ENCODE peak calls at places on chromosome 18, in seven cellular contexts. Y, L, S, F, D, W and X are unnamed samples.

GRCh38 chr18:69974365-69974764 is 26.7 kb upstream of the CD226 start:
- DNase-seq in F (no peak), S (no peak), W (no peak), D (no peak), L (no peak), Y (no peak), X (no peak)

GRCh38 chr18:51070545-51070944 is 40.5 kb downstream of the SMAD4 start:
- DNase-seq in S (no peak), W (no peak), L (no peak), Y (no peak), F (no peak), D (no peak), X (no peak)

GRCh38 chr18:66560092-66560491 is 43.8 kb downstream of the CDH19 start:
- DNase-seq in Y (no peak), S (no peak), F (no peak), L (peak), D (no peak), W (no peak), X (no peak)

GRCh38 chr18:489244-490023 is 11.1 kb downstream of the COLEC12 start:
- DNase-seq in L (no peak), S (no peak), Y (no peak), W (no peak), D (no peak), F (no peak), X (no peak)

GRCh38 chr18:78561757-78562445 is 417.7 kb upstream of the SALL3 start:
- DNase-seq in D (no peak), Y (no peak), W (no peak), F (no peak), L (no peak), S (no peak), X (peak)

GRCh38 chr18:24914685-24915267 is 437.2 kb downstream of the ZNF521 start:
- DNase-seq in W (no peak), D (no peak), Y (no peak), F (no peak), S (no peak), L (no peak), X (no peak)

GRCh38 chr18:39806519-39806918 is 2148.5 kb upstream of the PIK3C3 start:
- DNase-seq in D (no peak), W (no peak), F (no peak), Y (no peak), L (no peak), S (no peak), X (no peak)

GRCh38 chr18:9782073-9782857 is 74.2 kb downstream of the RAB31 start:
- DNase-seq in L (no peak), W (no peak), D (no peak), Y (no peak), S (no peak), F (no peak), X (no peak)

DNA sequence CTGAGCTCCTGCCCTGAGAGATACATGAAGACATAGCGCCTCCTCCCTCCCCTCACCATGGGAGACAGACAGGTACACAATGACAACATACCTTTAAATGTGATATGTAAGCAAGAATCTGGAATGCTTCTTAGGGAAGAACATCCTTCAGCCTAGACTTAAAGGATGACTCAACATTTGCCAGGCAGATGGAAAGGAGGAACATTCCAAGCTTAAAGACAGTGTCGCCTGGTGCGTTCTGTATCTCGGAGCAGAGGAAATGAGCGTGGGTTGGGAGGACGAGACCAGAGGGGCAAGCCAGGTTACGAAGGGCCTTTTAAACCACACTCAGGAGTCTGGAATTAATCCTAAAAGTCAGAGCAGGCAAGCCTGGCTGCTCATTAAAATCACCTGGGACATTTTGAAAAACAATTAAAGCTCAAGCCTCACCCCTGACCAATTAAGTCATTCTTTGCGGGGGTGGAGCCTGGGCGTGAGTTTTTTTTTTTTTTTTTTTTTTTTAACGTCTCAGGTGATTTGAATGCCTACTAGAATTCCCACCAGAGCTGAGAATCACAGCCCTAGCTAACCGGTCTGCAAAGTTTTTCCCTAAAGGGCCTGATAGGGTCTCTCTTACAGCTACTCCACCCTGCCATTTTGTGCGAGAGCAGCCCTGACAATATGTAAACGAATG is 131.2 kb upstream of the SEC11C start:
- DNase-seq in F (no peak), L (peak), W (no peak), Y (no peak), D (no peak), S (no peak), X (no peak)
- H3K27ac ChIP-seq in F (no peak), L (peak), W (no peak), Y (no peak), D (no peak), S (no peak), X (no peak)

DNA sequence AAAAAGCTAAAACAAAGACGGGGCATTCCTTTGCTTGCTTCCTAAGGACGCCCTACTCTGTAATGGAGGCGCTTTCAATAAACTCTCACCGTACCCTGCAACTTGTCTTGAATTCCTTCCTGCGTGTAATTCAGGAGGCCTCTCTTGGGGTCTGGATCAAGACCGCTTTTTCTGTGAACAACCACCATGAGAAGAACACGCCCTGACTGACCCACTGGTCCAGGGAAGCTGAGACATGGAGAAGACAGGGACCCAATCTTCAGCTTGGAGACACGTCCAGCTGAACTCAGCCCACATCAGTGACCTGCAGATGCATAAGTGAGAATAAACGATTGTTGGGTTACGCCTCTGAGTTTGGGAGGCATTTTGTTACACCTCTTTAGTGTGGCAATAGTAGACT is 7.8 kb upstream of the NARS1 start:
- DNase-seq in S (no peak), W (no peak), Y (no peak), D (no peak), F (no peak), L (no peak), X (no peak)
- H3K4me3 ChIP-seq in S (peak), W (peak), Y (peak), D (peak), F (peak), L (peak), X (peak)

DNA sequence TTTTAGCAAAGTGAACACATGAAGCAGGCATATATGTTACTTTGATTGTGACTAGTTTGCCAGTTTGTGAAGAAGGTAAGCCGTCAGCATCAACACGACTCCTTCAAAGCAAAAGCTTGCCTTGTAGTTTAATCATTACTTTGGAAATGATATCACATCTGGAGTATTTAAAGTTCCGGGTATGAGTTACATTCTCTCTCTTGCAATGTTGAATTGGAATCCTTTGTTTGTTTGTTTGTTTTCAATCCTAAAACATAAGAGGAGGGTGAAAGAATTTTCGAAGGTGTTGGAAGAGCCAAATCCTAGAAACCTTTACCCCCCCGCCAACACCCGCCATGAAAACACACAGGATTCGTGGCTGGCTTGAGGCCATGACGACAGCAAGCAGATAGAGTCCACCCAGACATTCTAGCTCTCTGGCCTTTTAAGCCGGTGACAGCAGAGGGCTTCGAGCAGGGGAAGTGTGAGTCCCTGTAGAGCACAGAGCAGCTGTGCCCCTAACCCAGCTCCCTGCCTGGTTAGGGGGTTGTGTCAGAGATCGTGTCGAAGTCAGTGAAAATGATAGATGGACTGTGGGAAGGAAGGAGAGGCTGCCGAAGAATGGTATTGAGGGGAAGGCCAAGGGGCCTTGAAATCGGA is 103.8 kb upstream of the SMIM21 start:
- DNase-seq in S (no peak), F (no peak), L (no peak), W (no peak), D (no peak), Y (no peak), X (no peak)
- H3K27ac ChIP-seq in S (peak), F (no peak), L (no peak), W (no peak), D (no peak), Y (no peak), X (no peak)

DNA sequence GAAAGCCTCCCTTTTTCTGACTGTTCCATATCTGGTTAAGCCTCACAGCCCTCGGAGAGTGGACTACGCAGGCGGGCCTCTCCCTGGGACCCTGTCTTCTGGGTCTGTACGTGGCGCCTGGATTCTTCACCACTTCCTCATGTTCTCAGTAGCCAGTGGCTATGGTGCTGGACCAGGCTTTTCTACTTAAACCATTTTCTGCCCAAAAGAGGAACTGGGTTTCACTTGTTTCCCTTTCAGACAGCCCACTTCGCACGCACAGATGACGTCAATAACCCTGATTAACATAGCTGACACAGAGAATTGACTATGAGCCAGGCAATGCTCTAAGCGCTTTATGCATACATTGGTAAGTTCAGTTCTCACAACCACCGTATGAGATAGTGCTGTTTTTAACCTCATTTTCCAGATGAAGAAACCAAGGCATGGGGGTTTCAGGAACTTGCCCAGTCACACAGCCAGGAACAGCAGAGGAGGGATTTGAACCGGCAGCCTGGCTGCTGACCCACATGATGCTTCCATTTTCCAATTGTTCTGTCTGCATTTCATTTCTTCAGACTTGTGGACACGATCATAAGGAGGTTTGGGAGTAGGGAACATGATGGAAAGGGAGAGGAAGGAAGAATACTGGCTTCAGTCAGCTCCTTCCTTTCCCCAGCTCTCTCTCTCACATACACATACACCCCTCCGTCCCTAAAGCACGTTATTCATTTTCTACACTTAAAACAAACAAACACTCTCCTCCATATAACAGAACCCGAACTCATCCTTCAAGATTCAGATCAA is 41.7 kb downstream of the MYOM1 start:
- DNase-seq in Y (no peak), S (peak), F (peak), D (peak), L (no peak), W (peak), X (no peak)
- H3K4me3 ChIP-seq in Y (no peak), S (no peak), F (no peak), D (no peak), L (no peak), W (no peak), X (no peak)

DNA sequence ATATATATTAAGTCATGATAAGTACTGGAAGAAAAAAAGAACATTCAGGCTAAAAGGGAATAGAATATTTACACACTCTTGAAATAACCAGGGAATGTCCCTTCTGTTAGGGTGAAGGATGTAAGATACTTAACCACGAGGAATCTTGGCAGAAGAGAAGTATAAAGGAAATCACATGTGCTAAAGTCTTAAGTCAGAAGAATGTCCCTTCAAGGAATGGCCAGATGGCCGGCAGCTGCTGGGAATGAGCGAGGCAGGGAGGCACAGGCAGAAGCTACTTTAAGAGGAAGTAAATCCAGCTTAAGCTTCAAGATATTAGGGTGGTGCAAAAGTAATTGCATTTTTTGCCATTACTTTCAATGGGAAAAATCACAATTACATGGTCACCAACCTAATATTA is 5.5 kb downstream of the CCDC102B start:
- DNase-seq in D (peak), S (peak), Y (peak), F (peak), L (no peak), W (peak), X (no peak)
- H3K27ac ChIP-seq in D (peak), S (no peak), Y (no peak), F (no peak), L (no peak), W (no peak), X (no peak)

DNA sequence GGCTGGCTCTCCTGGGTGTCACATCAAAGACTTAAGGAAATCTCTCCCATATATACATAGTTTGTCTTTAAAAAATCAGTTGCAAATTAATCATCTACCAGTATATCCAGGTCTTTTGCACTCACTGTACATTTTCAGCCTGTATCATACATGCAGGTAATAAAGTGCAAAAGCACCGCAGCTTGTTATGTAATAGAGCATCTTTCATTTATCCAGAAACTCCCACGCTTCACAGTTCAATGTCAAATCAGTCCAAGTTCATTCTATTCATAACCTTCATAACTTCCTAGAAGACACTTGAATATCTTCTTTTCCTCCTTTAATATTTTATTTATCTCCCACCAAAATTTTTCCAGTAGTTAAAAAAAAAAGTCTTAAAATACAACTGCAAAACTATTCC is 89.6 kb upstream of the KCTD1 start:
- DNase-seq in F (no peak), S (no peak), D (no peak), Y (no peak), W (no peak), L (no peak), X (no peak)
- H3K4me3 ChIP-seq in F (no peak), S (no peak), D (no peak), Y (no peak), W (no peak), L (no peak), X (no peak)

GRCh38 chr18:79677221-79677620 is 2.4 kb upstream of the CTDP1 start:
- DNase-seq in F (no peak), L (no peak), W (no peak), D (no peak), Y (no peak), S (no peak), X (no peak)

GRCh38 chr18:79680100-79680879 is 687 bp downstream of the CTDP1 start:
- DNase-seq in Y (no peak), D (no peak), S (no peak), L (peak), W (peak), F (no peak), X (no peak)

GRCh38 chr18:79678665-79679551 is 695 bp upstream of the CTDP1 start:
- DNase-seq in Y (peak), F (peak), L (peak), S (peak), D (peak), W (peak), X (peak)

GRCh38 chr18:79679552-79680099 is at the start of gene CTDP1:
- DNase-seq in D (peak), L (peak), Y (peak), S (peak), W (peak), F (peak), X (peak)

DNA sequence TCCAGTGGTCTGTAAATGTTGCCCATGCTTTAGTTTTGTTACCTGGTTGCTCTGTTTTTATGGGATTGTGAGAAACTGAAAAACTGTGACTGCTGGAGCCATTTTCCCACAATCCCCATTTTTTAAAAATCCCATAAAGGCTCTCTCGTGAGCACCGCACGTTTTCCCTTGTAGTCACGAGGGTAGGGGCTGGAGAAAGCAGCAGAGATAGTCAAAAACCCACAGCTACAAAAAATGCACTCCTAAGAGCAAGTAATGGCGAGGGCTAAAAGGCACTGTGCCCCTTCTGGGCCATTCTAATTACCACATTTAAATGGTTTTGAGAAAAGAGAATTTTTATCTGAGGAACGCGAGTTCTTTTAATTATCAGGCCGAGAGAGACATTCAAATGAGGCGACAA is 1.8 kb upstream of the CTDP1 start:
- DNase-seq in D (no peak), F (no peak), L (no peak), Y (no peak), W (no peak), S (no peak), X (no peak)
- H3K27ac ChIP-seq in D (peak), F (peak), L (no peak), Y (no peak), W (peak), S (peak), X (no peak)

GRCh38 chr18:76971149-76971548 is 148.8 kb downstream of the ZNF236 start:
- DNase-seq in L (no peak), F (no peak), S (no peak), W (no peak), D (no peak), Y (no peak), X (no peak)

GRCh38 chr18:76963951-76964350 is 141.6 kb downstream of the ZNF236 start:
- DNase-seq in L (no peak), D (no peak), S (no peak), F (no peak), Y (no peak), W (no peak), X (no peak)

GRCh38 chr18:76972241-76972640 is 149.9 kb downstream of the ZNF236 start:
- DNase-seq in Y (no peak), W (no peak), D (no peak), S (no peak), L (no peak), F (no peak), X (no peak)

GRCh38 chr18:76970749-76971148 is 148.4 kb downstream of the ZNF236 start:
- DNase-seq in Y (no peak), S (no peak), W (no peak), L (no peak), D (no peak), F (peak), X (no peak)

DNA sequence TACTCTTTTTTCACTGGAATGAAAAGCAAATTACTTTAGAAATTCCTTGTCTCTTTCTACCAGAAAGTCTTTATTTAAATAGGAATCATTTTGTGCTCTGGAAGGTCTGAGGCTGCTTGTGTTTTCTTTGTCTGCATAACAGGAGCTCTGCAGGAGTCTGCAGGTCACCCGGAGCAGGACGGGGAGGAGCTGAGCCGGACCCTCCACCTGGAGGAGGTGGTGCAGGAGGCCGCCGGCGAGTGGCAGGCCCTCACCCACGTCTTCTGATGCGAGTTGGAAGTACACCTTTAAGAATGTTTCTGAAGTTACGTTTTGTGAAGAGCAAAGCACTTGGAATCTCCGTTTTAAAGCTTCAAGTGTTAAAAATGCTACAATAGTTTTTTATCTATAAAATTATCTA is 145.7 kb downstream of the ZNF236 start:
- DNase-seq in F (no peak), S (no peak), W (no peak), L (peak), D (no peak), Y (no peak), X (no peak)
- H3K4me3 ChIP-seq in F (no peak), S (no peak), W (no peak), L (peak), D (no peak), Y (no peak), X (no peak)

GRCh38 chr18:44696892-44697291 is 16.2 kb downstream of the SETBP1 start:
- DNase-seq in Y (peak), F (no peak), D (no peak), W (no peak), L (no peak), S (no peak), X (no peak)
- H3K27ac ChIP-seq in Y (peak), F (no peak), D (peak), W (no peak), L (peak), S (no peak), X (no peak)